ENCODE peak calls at places on chromosome 13, in nine cellular contexts. I, T, F, Z, J, D, K, L and Y are unnamed samples.

GRCh38 chr13:20028953-20029352 is 70.4 kb downstream of the ZMYM2 start:
- DNase-seq in I (no peak), T (no peak), F (no peak), Z (no peak), J (no peak), D (no peak), K (no peak), L (no peak), Y (no peak)

GRCh38 chr13:24280722-24281121 is 28.7 kb upstream of the C1QTNF9 start:
- DNase-seq in I (no peak), T (no peak), F (no peak), Z (no peak), J (no peak), D (peak; percentile 33), K (no peak), L (no peak), Y (no peak)

GRCh38 chr13:46638262-46638661 is 85.3 kb downstream of the LRCH1 start:
- DNase-seq in I (no peak), T (no peak), F (no peak), Z (no peak), J (no peak), D (no peak), K (no peak), L (no peak), Y (no peak)

GRCh38 chr13:67217914-67218313 is 12.2 kb downstream of the PCDH9 start:
- DNase-seq in I (no peak), T (no peak), F (no peak), Z (no peak), J (no peak), D (no peak), K (no peak), L (no peak), Y (no peak)

GRCh38 chr13:43354147-43354945 is 331.0 kb downstream of the DNAJC15 start:
- DNase-seq in I (no peak), T (no peak), F (no peak), Z (no peak), J (no peak), D (no peak), K (no peak), L (no peak), Y (no peak)

GRCh38 chr13:42574435-42575311 is 721 bp downstream of the TNFSF11 start:
- DNase-seq in I (peak; percentile 52), T (peak; percentile 66), F (peak; percentile 22), Z (no peak), J (no peak), D (no peak), K (peak; percentile 88), L (peak; percentile 44), Y (no peak)

GRCh38 chr13:23621316-23621645 is 51.1 kb downstream of the TNFRSF19 start:
- DNase-seq in I (no peak), T (no peak), F (no peak), Z (peak; percentile 77), J (peak; percentile 53), D (no peak), K (no peak), L (no peak), Y (no peak)

GRCh38 chr13:49996951-49997895 is at the start of gene TRIM13:
- DNase-seq in I (peak; percentile 71), T (peak; percentile 81), F (peak; percentile 70), Z (peak; percentile 47), J (peak; percentile 91), D (peak; percentile 88), K (peak; percentile 93), L (peak; percentile 92), Y (peak; percentile 69)

GRCh38 chr13:67421475-67421874 is 191.3 kb upstream of the PCDH9 start:
- DNase-seq in I (no peak), T (no peak), F (no peak), Z (no peak), J (no peak), D (no peak), K (no peak), L (no peak), Y (no peak)

GRCh38 chr13:114047358-114047881 is 73.5 kb upstream of the C13orf46 start:
- DNase-seq in I (no peak), T (no peak), F (no peak), Z (no peak), J (no peak), D (no peak), K (no peak), L (no peak), Y (no peak)

GRCh38 chr13:26340812-26341211 is 86.9 kb downstream of the CDK8 start:
- DNase-seq in I (no peak), T (no peak), F (no peak), Z (no peak), J (no peak), D (no peak), K (no peak), L (no peak), Y (no peak)

GRCh38 chr13:112741835-112742570 is 52.2 kb downstream of the ATP11A start:
- DNase-seq in I (no peak), T (no peak), F (no peak), Z (no peak), J (no peak), D (no peak), K (peak; percentile 33), L (no peak), Y (no peak)

GRCh38 chr13:51585696-51586095 is 1.4 kb downstream of the WDFY2 start:
- DNase-seq in I (no peak), T (no peak), F (no peak), Z (no peak), J (peak; percentile 49), D (no peak), K (no peak), L (no peak), Y (no peak)

GRCh38 chr13:91153372-91153771 is 194.1 kb upstream of the MIR17HG start:
- DNase-seq in I (no peak), T (no peak), F (no peak), Z (no peak), J (no peak), D (no peak), K (no peak), L (no peak), Y (no peak)

GRCh38 chr13:51869921-51870320 is 8.2 kb downstream of the CCDC70 start:
- DNase-seq in I (no peak), T (no peak), F (no peak), Z (no peak), J (no peak), D (no peak), K (no peak), L (no peak), Y (no peak)

GRCh38 chr13:66348745-66349720 is 881.1 kb downstream of the PCDH9 start:
- DNase-seq in I (no peak), T (no peak), F (no peak), Z (no peak), J (no peak), D (no peak), K (no peak), L (no peak), Y (no peak)

GRCh38 chr13:34107814-34108213 is 289.9 kb downstream of the RFC3 start:
- DNase-seq in I (no peak), T (no peak), F (no peak), Z (no peak), J (peak; percentile 9), D (no peak), K (no peak), L (no peak), Y (no peak)

GRCh38 chr13:61700663-61701062 is 285.0 kb upstream of the PCDH20 start:
- DNase-seq in I (no peak), T (no peak), F (no peak), Z (no peak), J (no peak), D (no peak), K (no peak), L (peak; percentile 27), Y (no peak)

GRCh38 chr13:29835280-29836061 is 14.9 kb downstream of the UBL3 start:
- DNase-seq in I (no peak), T (no peak), F (no peak), Z (no peak), J (no peak), D (no peak), K (no peak), L (peak; percentile 57), Y (no peak)

GRCh38 chr13:25064396-25064795 is 31.5 kb upstream of the PABPC3 start:
- DNase-seq in I (no peak), T (no peak), F (no peak), Z (no peak), J (no peak), D (no peak), K (no peak), L (no peak), Y (no peak)

GRCh38 chr13:109233293-109233692 is 553.1 kb downstream of the IRS2 start:
- DNase-seq in I (no peak), T (no peak), F (no peak), Z (no peak), J (no peak), D (no peak), K (no peak), L (no peak), Y (no peak)

GRCh38 chr13:28406728-28407266 is 88.1 kb downstream of the FLT1 start:
- DNase-seq in I (no peak), T (no peak), F (no peak), Z (no peak), J (no peak), D (no peak), K (no peak), L (no peak), Y (no peak)

GRCh38 chr13:114035583-114036501 is 62.0 kb upstream of the C13orf46 start:
- DNase-seq in I (no peak), T (no peak), F (no peak), Z (no peak), J (no peak), D (no peak), K (no peak), L (no peak), Y (no peak)

GRCh38 chr13:112510002-112510780 is 77.8 kb downstream of the TUBGCP3 start:
- DNase-seq in I (no peak), T (no peak), F (no peak), Z (no peak), J (peak; percentile 53), D (no peak), K (no peak), L (peak; percentile 95), Y (peak; percentile 71)

GRCh38 chr13:31209819-31210209 is 10.0 kb downstream of the B3GLCT start:
- DNase-seq in I (no peak), T (no peak), F (no peak), Z (no peak), J (no peak), D (no peak), K (no peak), L (no peak), Y (no peak)

GRCh38 chr13:51324714-51325440 is 14.6 kb upstream of the SERPINE3 start:
- DNase-seq in I (no peak), T (no peak), F (no peak), Z (no peak), J (no peak), D (no peak), K (no peak), L (peak; percentile 76), Y (no peak)

GRCh38 chr13:35838356-35838755 is 292.8 kb downstream of the DCLK1 start:
- DNase-seq in I (no peak), T (no peak), F (no peak), Z (peak; percentile 79), J (no peak), D (no peak), K (no peak), L (no peak), Y (no peak)

GRCh38 chr13:21625366-21625765 is 21.4 kb upstream of the MICU2 start:
- DNase-seq in I (no peak), T (no peak), F (no peak), Z (no peak), J (peak; percentile 65), D (no peak), K (no peak), L (peak; percentile 53), Y (peak; percentile 5)

GRCh38 chr13:71605744-71606143 is 261.3 kb downstream of the DACH1 start:
- DNase-seq in I (no peak), T (no peak), F (no peak), Z (no peak), J (no peak), D (no peak), K (no peak), L (no peak), Y (no peak)

GRCh38 chr13:67283602-67284001 is 53.5 kb upstream of the PCDH9 start:
- DNase-seq in I (no peak), T (no peak), F (no peak), Z (no peak), J (peak; percentile 18), D (no peak), K (no peak), L (no peak), Y (no peak)

GRCh38 chr13:41974262-41974900 is 13.5 kb upstream of the VWA8 start:
- DNase-seq in I (no peak), T (no peak), F (no peak), Z (no peak), J (peak; percentile 27), D (no peak), K (no peak), L (no peak), Y (no peak)